ENCODE peak calls at places on chromosomes 3 and 15, in nine cellular contexts. B is suprapubic skin, M is SK-N-SH, A is HepG2, U is transverse colon, G is endothelial cell of umbilical vein, V is esophagus muscularis mucosa, L is GM12892, E is Panc1. D is an unnamed sample.

GRCh38 chr3:39531066-39531465 is 63.6 kb downstream of the MOBP start:
- DNase-seq in B (no peak), G (no peak), A (no peak), M (no peak), U (no peak), V (no peak), E (no peak), L (no peak), D (no peak)

GRCh38 chr3:140323561-140323960 is 354.3 kb upstream of the TRIM42 start:
- DNase-seq in L (no peak), M (no peak), G (no peak), B (no peak), A (no peak), E (no peak), U (no peak), V (no peak), D (no peak)

GRCh38 chr3:177102526-177102925 is 94.8 kb downstream of the TBL1XR1 start:
- DNase-seq in B (no peak), E (no peak), L (no peak), V (no peak), G (no peak), A (no peak), M (no peak), U (no peak), D (no peak)

GRCh38 chr3:39718674-39719595 is 90.5 kb upstream of the MYRIP start:
- DNase-seq in A (no peak), E (no peak), G (peak), L (no peak), V (no peak), M (no peak), B (no peak), U (no peak), D (no peak)

GRCh38 chr3:85821130-85821756 is 862.5 kb downstream of the CADM2 start:
- DNase-seq in L (no peak), G (peak), M (peak), V (no peak), E (no peak), A (peak), U (peak), B (no peak), D (no peak)

GRCh38 chr15:32682569-32682968 is 35.2 kb upstream of the GREM1 start:
- DNase-seq in M (no peak), G (no peak), U (no peak), V (no peak), B (no peak), L (no peak), A (no peak), E (no peak), D (no peak)

GRCh38 chr3:39327746-39328349 is 1.7 kb upstream of the CCR8 start:
- DNase-seq in M (no peak), U (no peak), E (no peak), G (no peak), A (no peak), L (no peak), B (no peak), V (no peak), D (no peak)

GRCh38 chr3:42743204-42743995 is 29.7 kb downstream of the CCDC13 start:
- DNase-seq in L (no peak), U (no peak), M (no peak), E (no peak), A (no peak), B (peak), G (no peak), V (no peak), D (no peak)

GRCh38 chr3:66763294-66763693 is 234.8 kb upstream of the KBTBD8 start:
- DNase-seq in B (no peak), G (no peak), M (no peak), L (no peak), A (no peak), V (no peak), E (no peak), U (no peak), D (no peak)

GRCh38 chr15:48253186-48253585 is 47.1 kb downstream of the SLC12A1 start:
- DNase-seq in U (no peak), G (no peak), E (no peak), A (no peak), B (no peak), M (no peak), V (no peak), L (no peak), D (no peak)

GRCh38 chr15:50247819-50248650 is 17.5 kb downstream of the HDC start:
- DNase-seq in L (peak), V (no peak), M (no peak), E (no peak), A (no peak), B (no peak), U (peak), G (no peak), D (peak)

GRCh38 chr3:71801986-71802385 is 17.0 kb upstream of the PROK2 start:
- DNase-seq in M (no peak), B (no peak), L (no peak), V (no peak), G (no peak), U (no peak), A (no peak), E (no peak), D (no peak)

GRCh38 chr3:168467085-168467714 is 371.5 kb upstream of the GOLIM4 start:
- DNase-seq in B (no peak), G (peak), V (no peak), U (no peak), L (no peak), A (no peak), M (peak), E (no peak), D (no peak)

GRCh38 chr3:9727041-9727595 is 4.4 kb upstream of the BRPF1 start:
- DNase-seq in U (no peak), M (peak), V (no peak), B (no peak), G (no peak), L (no peak), E (no peak), A (peak), D (no peak)

GRCh38 chr15:70513818-70514217 is 249.5 kb downstream of the UACA start:
- DNase-seq in B (no peak), U (no peak), G (no peak), A (no peak), M (no peak), L (no peak), V (no peak), E (no peak), D (peak)

GRCh38 chr3:70811880-70812279 is 499.4 kb upstream of the MDFIC2 start:
- DNase-seq in M (no peak), B (no peak), L (no peak), E (no peak), G (no peak), V (no peak), A (no peak), U (no peak), D (no peak)

GRCh38 chr15:74108111-74108510 is 22.3 kb upstream of the ISLR2 start:
- DNase-seq in A (no peak), B (no peak), G (no peak), L (no peak), U (no peak), V (no peak), M (no peak), E (no peak), D (no peak)

GRCh38 chr15:31402511-31403056 is 75.9 kb downstream of the KLF13 start:
- DNase-seq in M (peak), E (no peak), L (no peak), A (no peak), G (no peak), B (peak), V (no peak), U (no peak), D (no peak)

GRCh38 chr3:57951106-57951882 is 56.9 kb upstream of the FLNB start:
- DNase-seq in G (peak), B (peak), U (peak), L (no peak), E (no peak), A (peak), V (no peak), M (peak), D (peak)

GRCh38 chr3:53102601-53103147 is 27.6 kb downstream of the RFT1 start:
- DNase-seq in B (no peak), G (no peak), A (no peak), L (peak), M (no peak), E (no peak), U (peak), V (no peak), D (no peak)

GRCh38 chr3:20924646-20925395 is 738.8 kb upstream of the SGO1 start:
- DNase-seq in U (no peak), G (no peak), V (no peak), A (no peak), M (no peak), B (no peak), L (no peak), E (no peak), D (no peak)

GRCh38 chr3:122469659-122470058 is 45.1 kb downstream of the KPNA1 start:
- DNase-seq in V (no peak), A (no peak), B (no peak), E (no peak), L (no peak), G (no peak), U (no peak), M (no peak), D (no peak)

GRCh38 chr15:92614791-92615785 is 40.5 kb downstream of the FAM174B start:
- DNase-seq in M (no peak), G (no peak), B (peak), V (no peak), U (no peak), A (no peak), E (no peak), L (no peak), D (no peak)

GRCh38 chr3:193645806-193646205 is 52.8 kb downstream of the OPA1 start:
- DNase-seq in B (no peak), M (no peak), L (no peak), U (no peak), A (no peak), G (no peak), V (no peak), E (no peak), D (no peak)

GRCh38 chr3:123650101-123650500 is 65.2 kb upstream of the HACD2 start:
- DNase-seq in L (no peak), M (no peak), A (no peak), V (no peak), E (no peak), U (no peak), B (no peak), G (no peak), D (no peak)

GRCh38 chr3:123755085-123755484 is 129.0 kb downstream of the MYLK start:
- DNase-seq in L (no peak), M (no peak), B (no peak), G (no peak), A (peak), E (no peak), U (peak), V (peak), D (no peak)

GRCh38 chr15:45678459-45679178 is 43.8 kb downstream of the SQOR start:
- DNase-seq in B (no peak), M (no peak), E (no peak), U (no peak), G (no peak), L (no peak), A (peak), V (no peak), D (no peak)

GRCh38 chr3:62938583-62938982 is 63.4 kb upstream of the CADPS start:
- DNase-seq in A (no peak), M (no peak), G (no peak), U (no peak), L (no peak), V (no peak), E (no peak), B (no peak), D (no peak)

GRCh38 chr3:74614133-74614967 is at the start of gene CNTN3:
- DNase-seq in U (peak), E (no peak), A (no peak), V (no peak), L (no peak), M (peak), G (no peak), B (no peak), D (peak)

GRCh38 chr3:52596658-52597265 is 60.4 kb downstream of the UQCC5 start:
- DNase-seq in B (no peak), A (no peak), M (no peak), G (no peak), U (no peak), L (no peak), E (no peak), V (no peak), D (no peak)

GRCh38 chr3:17551333-17551732 is 191.1 kb downstream of the TBC1D5 start:
- DNase-seq in E (no peak), A (no peak), L (no peak), M (peak), U (no peak), V (no peak), G (no peak), B (no peak), D (no peak)

GRCh38 chr3:46368569-46368968 is 2.2 kb upstream of the CCR5 start:
- DNase-seq in G (no peak), M (peak), V (no peak), E (no peak), U (peak), A (no peak), B (no peak), L (no peak), D (peak)

GRCh38 chr3:12984023-12984823 is 89.0 kb downstream of the IQSEC1 start:
- DNase-seq in M (peak), V (peak), A (peak), U (peak), L (peak), E (peak), G (peak), B (no peak), D (no peak)

GRCh38 chr3:101167341-101167740 is 153.0 kb downstream of the IMPG2 start:
- DNase-seq in A (no peak), E (no peak), L (no peak), M (no peak), V (no peak), U (no peak), B (no peak), G (no peak), D (no peak)

GRCh38 chr3:163490119-163490518 is 1588.2 kb downstream of the SI start:
- DNase-seq in E (peak), B (no peak), M (no peak), V (no peak), U (peak), L (no peak), A (peak), G (no peak), D (peak)

GRCh38 chr3:100075731-100076543 is 38.4 kb downstream of the FILIP1L start:
- DNase-seq in L (no peak), B (no peak), V (no peak), E (no peak), M (no peak), G (no peak), A (peak), U (no peak), D (no peak)

GRCh38 chr15:75451674-75452363 is at the start of gene SIN3A:
- DNase-seq in E (peak), V (peak), U (peak), M (peak), B (peak), G (peak), A (peak), L (peak), D (peak)
- TF ChIP-seq POLR2AphosphoS5 in E (no peak), V (peak), U (peak), M (peak), B (peak), G (peak), A (no peak), L (no peak), D (peak)

DNA sequence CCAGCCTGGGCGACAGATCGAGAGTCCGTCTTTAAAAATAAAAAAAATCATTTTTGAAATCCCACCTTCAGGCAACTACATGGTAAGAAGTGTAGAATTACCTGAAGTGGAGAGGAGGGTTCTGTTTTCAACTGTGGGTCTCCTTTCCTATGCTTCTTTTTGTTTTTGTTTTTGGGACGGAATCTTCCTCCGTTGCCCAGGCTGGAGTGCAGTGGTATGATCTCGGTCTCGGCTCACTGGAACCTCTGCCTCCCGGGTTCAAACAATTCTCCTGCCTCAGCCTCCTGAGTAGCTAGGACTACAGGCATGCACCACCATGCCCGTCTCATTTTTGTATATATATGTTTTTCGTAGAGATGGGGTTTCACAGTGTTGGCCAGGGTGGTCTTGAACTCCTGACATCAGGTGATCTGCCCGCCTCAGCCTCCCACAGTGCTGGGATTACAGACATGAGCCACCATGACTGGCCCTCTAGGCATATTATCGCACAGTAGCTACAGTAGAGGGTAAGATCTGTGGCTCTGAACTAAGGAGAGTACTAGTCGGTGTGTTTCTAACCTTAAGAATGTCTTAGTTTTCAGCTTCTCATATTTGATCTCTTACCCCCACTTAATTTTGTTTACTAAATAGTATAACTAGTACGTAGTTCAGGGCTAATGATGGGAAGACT is 8.5 kb downstream of the EBLN2 start:
- DNase-seq in L (no peak), B (no peak), V (no peak), U (no peak), G (no peak), E (no peak), M (no peak), A (no peak), D (no peak)
- TF ChIP-seq POLR2AphosphoS5 in L (no peak), B (no peak), V (no peak), U (no peak), G (no peak), E (no peak), M (no peak), A (peak), D (no peak)

DNA sequence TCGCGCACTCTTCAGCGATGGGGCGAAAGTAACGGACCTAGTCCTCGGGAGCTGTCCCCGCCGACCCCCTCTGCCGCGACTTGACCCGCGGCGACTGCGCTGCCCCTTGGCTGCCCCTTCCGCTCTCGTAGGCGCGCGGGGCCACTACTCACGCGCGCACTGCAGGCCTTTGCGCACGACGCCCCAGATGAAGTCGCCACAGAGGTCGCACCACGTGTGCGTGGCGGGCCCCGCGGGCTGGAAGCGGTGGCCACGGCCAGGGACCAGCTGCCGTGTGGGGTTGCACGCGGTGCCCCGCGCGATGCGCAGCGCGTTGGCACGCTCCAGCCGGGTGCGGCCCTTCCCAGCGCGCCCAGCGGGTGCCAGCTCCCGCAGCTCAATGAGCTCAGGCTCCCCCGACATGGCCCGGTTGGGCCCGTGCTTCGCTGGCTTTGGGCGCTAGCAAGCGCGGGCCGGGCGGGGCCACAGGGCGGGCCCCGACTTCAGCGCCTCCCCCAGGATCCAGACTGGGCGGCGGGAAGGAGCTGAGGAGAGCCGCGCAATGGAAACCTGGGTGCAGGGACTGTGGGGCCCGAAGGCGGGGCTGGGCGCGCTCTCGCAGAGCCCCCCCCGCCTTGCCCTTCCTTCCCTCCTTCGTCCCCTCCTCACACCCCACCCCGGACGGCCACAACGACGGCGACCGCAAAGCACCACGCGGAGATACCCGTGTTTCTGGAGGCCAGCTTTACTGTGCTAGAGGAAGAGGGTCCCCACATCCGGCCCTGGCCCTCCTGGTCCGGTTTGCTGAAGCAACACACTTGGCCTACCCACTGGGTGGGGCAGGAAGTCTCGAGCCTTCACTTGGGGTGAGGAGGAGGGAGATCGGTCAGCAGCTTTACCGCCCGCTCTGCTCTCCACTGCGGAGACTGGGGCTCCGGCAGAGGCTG is at the start of gene RASSF1:
- DNase-seq in E (no peak), M (no peak), V (no peak), B (peak), U (peak), A (no peak), L (peak), G (no peak), D (peak)
- TF ChIP-seq POLR2AphosphoS5 in E (no peak), M (no peak), V (peak), B (peak), U (peak), A (no peak), L (peak), G (no peak), D (peak)

GRCh38 chr3:126982522-126983175 is at the start of gene PLXNA1:
- DNase-seq in G (peak), E (peak), U (peak), L (peak), A (peak), M (peak), B (no peak), V (no peak), D (peak)
- TF ChIP-seq POLR2AphosphoS5 in G (peak), E (no peak), U (no peak), L (no peak), A (no peak), M (no peak), B (no peak), V (peak), D (peak)

GRCh38 chr15:78127882-78128281 is 3.4 kb downstream of the CIB2 start:
- DNase-seq in G (no peak), M (no peak), V (no peak), L (no peak), B (no peak), E (no peak), A (peak), U (no peak), D (no peak)
- TF ChIP-seq POLR2AphosphoS5 in G (no peak), M (no peak), V (no peak), L (no peak), B (no peak), E (no peak), A (no peak), U (no peak), D (no peak)

GRCh38 chr3:65233561-65233960 is 545.8 kb upstream of the ADAMTS9 start:
- DNase-seq in B (no peak), E (no peak), M (no peak), A (no peak), G (no peak), V (no peak), U (no peak), L (no peak), D (no peak)

GRCh38 chr3:65234499-65234898 is 546.7 kb upstream of the ADAMTS9 start:
- DNase-seq in V (no peak), M (peak), U (no peak), A (no peak), L (no peak), B (no peak), G (no peak), E (no peak), D (no peak)

GRCh38 chr3:65238652-65239051 is 550.9 kb upstream of the ADAMTS9 start:
- DNase-seq in A (no peak), E (no peak), L (no peak), G (no peak), M (no peak), B (no peak), U (no peak), V (no peak), D (no peak)
- TF ChIP-seq POLR2AphosphoS5 in A (no peak), E (no peak), L (no peak), G (no peak), M (no peak), B (no peak), U (no peak), V (no peak), D (no peak)

DNA sequence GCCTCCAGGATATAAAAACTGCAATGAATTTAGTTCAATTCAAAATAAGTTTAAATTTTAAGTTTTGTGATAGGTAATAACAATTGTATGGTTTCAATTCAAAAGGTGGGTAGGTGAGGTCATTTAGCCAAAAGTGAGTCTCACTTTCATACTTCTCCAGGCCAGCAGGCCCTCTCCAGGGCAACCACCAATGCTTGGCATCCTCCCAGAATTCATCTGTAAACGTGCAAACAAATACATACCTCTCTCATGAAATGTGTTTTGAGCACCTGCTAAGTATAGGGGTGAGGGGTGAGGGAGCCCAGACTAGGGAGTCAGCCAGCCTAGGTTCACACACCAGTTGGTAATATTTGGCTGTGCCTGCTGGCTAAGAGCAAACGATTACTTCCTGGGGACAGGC is 22.0 kb upstream of the RBSN start:
- DNase-seq in L (no peak), U (no peak), A (no peak), V (no peak), G (no peak), B (no peak), E (no peak), M (no peak), D (no peak)
- TF ChIP-seq POLR2AphosphoS5 in L (no peak), U (no peak), A (no peak), V (no peak), G (no peak), B (no peak), E (no peak), M (no peak), D (no peak)

GRCh38 chr3:37668831-37669610 is 192.7 kb upstream of the CTDSPL start:
- DNase-seq in V (peak), M (peak), U (peak), L (no peak), A (no peak), E (no peak), B (no peak), G (no peak), D (no peak)
- TF ChIP-seq POLR2AphosphoS5 in V (no peak), M (no peak), U (no peak), L (no peak), A (no peak), E (no peak), B (no peak), G (no peak), D (no peak)